ENCODE peak calls at places on chromosomes 4 and X, in ten cellular contexts. S, J, F, R, Y, O, W, K, I and L are unnamed samples.
A peak's percentile ranks its signal among the peaks of the same experiment; 100 is the strongest.

GRCh38 chr4:26858035-26858918 is 2.4 kb upstream of the STIM2 start:
- DNase-seq in S (no peak), J (no peak), F (no peak), R (no peak), Y (no peak), O (peak; percentile 50), W (no peak), K (no peak), I (no peak), L (no peak)

GRCh38 chrX:41029332-41029731 is 55.9 kb upstream of the USP9X start:
- DNase-seq in S (no peak), J (no peak), F (no peak), R (no peak), Y (no peak), O (no peak), W (no peak), K (no peak), I (no peak), L (no peak)

GRCh38 chr4:77308843-77309242 is 151.8 kb downstream of the CCNG2 start:
- DNase-seq in S (no peak), J (no peak), F (no peak), R (peak; percentile 29), Y (no peak), O (peak; percentile 50), W (peak; percentile 1), K (no peak), I (peak; percentile 60), L (no peak)

GRCh38 chr4:6834867-6835266 is 52.3 kb downstream of the KIAA0232 start:
- DNase-seq in S (no peak), J (no peak), F (peak; percentile 81), R (no peak), Y (no peak), O (no peak), W (no peak), K (no peak), I (no peak), L (no peak)

GRCh38 chr4:2071252-2071911 is 12.3 kb downstream of the NAT8L start:
- DNase-seq in S (no peak), J (no peak), F (peak; percentile 19), R (no peak), Y (peak; percentile 74), O (no peak), W (no peak), K (no peak), I (no peak), L (no peak)

GRCh38 chr4:79455216-79455615 is 47.2 kb upstream of the GK2 start:
- DNase-seq in S (no peak), J (no peak), F (no peak), R (no peak), Y (no peak), O (no peak), W (no peak), K (no peak), I (no peak), L (no peak)

GRCh38 chr4:188198980-188199792 is 59.9 kb downstream of the TRIML1 start:
- DNase-seq in S (no peak), J (no peak), F (no peak), R (no peak), Y (no peak), O (no peak), W (no peak), K (no peak), I (no peak), L (no peak)

GRCh38 chr4:102519925-102520324 is 18.8 kb downstream of the NFKB1 start:
- DNase-seq in S (no peak), J (no peak), F (no peak), R (no peak), Y (no peak), O (no peak), W (no peak), K (no peak), I (no peak), L (no peak)

GRCh38 chrX:48492293-48492910 is 16.4 kb upstream of the PORCN start:
- DNase-seq in S (no peak), J (no peak), F (no peak), R (no peak), Y (no peak), O (no peak), W (no peak), K (no peak), I (no peak), L (no peak)

GRCh38 chr4:124203613-124204284 is 508.8 kb downstream of the ANKRD50 start:
- DNase-seq in S (no peak), J (no peak), F (no peak), R (no peak), Y (no peak), O (no peak), W (peak; percentile 29), K (no peak), I (no peak), L (no peak)

GRCh38 chrX:13764284-13764683 is 29.7 kb downstream of the OFD1 start:
- DNase-seq in S (no peak), J (no peak), F (no peak), R (no peak), Y (no peak), O (no peak), W (no peak), K (no peak), I (no peak), L (no peak)
- TF ChIP-seq CTCF in S (no peak), J (no peak), F (no peak), R (no peak), Y (no peak), O (no peak), W (no peak), K (no peak), I (no peak), L (no peak)

GRCh38 chr4:87224036-87224923 is 3.9 kb upstream of the KLHL8 start:
- DNase-seq in S (no peak), J (no peak), F (no peak), R (no peak), Y (no peak), O (no peak), W (no peak), K (no peak), I (no peak), L (no peak)

GRCh38 chr4:87220094-87220831 is at the start of gene KLHL8:
- DNase-seq in S (peak; percentile 90), J (peak; percentile 94), F (peak; percentile 92), R (peak; percentile 90), Y (peak; percentile 85), O (peak; percentile 90), W (peak; percentile 30), K (peak; percentile 89), I (peak; percentile 97), L (peak; percentile 86)

GRCh38 chr4:87216469-87216868 is 3.9 kb downstream of the KLHL8 start:
- DNase-seq in S (no peak), J (no peak), F (no peak), R (no peak), Y (no peak), O (no peak), W (no peak), K (no peak), I (no peak), L (no peak)

DNA sequence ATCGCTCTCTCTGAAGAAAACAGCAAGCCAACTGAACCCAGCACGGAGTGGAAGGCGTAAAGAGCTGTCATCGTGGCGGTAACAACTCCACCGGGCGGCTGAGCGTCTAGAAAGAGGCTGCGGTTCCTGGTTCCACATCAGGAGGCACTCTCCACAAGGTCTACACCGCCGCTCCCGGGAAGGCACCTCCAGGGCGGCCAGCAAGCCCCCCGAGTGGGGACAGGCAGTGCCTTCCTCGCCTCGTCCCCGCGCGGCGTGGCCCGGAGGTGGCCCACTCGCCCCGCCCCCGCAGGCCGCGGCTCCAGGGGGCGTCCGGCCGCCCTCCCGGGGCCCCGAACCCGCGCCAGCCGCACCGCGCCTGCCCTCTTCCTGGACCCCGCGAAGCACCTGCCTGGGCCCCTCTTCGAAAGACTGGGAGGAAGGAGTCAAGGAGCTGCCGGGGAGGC is 747 bp downstream of the KLHL8 start:
- DNase-seq in S (peak; percentile 56), J (no peak), F (peak; percentile 57), R (peak; percentile 51), Y (no peak), O (peak; percentile 52), W (no peak), K (peak; percentile 58), I (peak; percentile 64), L (peak; percentile 26)
- TF ChIP-seq CTCF in S (no peak), J (peak; percentile 9), F (peak; percentile 26), R (peak; percentile 20), Y (peak; percentile 17), O (peak; percentile 60), W (peak; percentile 33), K (no peak), I (peak; percentile 16), L (peak; percentile 54)

GRCh38 chr4:180028682-180029081 is 2214.5 kb upstream of the TENM3 start:
- DNase-seq in S (peak; percentile 23), J (peak; percentile 58), F (peak; percentile 41), R (peak; percentile 80), Y (no peak), O (peak; percentile 84), W (peak; percentile 39), K (no peak), I (no peak), L (peak; percentile 16)
- TF ChIP-seq CTCF in S (no peak), J (peak; percentile 39), F (no peak), R (no peak), Y (no peak), O (peak; percentile 81), W (peak; percentile 65), K (no peak), I (peak; percentile 39), L (peak; percentile 62)

GRCh38 chrX:54921427-54922021 is 900 bp downstream of the TRO start:
- DNase-seq in S (peak; percentile 47), J (peak; percentile 72), F (peak; percentile 72), R (peak; percentile 88), Y (no peak), O (no peak), W (peak; percentile 48), K (peak; percentile 49), I (peak; percentile 66), L (peak; percentile 57)

GRCh38 chrX:54922547-54922946 is 1.9 kb downstream of the TRO start:
- DNase-seq in S (no peak), J (no peak), F (no peak), R (no peak), Y (no peak), O (no peak), W (no peak), K (no peak), I (no peak), L (no peak)

GRCh38 chrX:54923376-54923775 is 2.8 kb downstream of the TRO start:
- DNase-seq in S (no peak), J (no peak), F (no peak), R (no peak), Y (no peak), O (no peak), W (no peak), K (no peak), I (no peak), L (no peak)

DNA sequence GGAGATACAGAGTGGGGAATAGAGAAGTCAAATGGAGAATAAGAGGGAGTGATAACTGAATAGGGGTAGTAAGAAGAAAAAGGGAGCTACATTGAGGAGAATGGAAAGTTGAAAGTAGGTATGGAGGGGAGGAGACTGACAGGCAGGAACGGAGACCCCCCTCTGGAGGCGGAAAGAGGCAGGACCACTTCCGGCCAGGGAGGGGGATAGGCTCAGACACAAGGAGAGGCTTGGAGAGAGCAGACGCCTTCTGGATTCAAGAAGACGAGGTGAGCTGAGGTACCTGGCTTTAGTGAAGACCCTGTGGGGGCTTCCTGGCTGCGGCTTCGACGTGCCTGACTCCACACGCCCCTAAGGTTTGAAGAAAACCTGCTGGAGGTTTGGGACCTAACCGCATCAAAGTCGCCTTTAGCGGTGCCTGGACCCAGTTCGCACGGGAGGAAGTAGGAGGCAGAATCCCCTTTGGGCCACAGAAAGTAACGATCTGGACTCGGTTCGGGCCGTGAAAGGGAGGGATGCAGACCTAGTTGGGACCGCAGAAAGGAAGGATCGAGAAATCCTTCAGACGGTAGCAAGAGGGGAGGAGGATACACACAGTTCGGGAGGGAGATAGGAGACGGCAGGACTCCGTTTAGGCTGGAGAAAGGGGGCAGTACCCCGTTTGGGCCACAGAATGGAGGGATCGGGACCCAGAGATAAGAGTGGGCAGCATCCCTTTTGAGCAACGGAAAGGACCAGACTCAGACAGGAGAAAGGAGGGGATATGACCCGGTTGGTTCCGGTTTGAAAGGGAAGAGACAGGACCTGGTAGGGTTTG is at the start of gene TRO:
- DNase-seq in S (no peak), J (peak; percentile 33), F (no peak), R (peak; percentile 53), Y (no peak), O (no peak), W (no peak), K (no peak), I (no peak), L (no peak)
- TF ChIP-seq CTCF in S (no peak), J (peak; percentile 16), F (no peak), R (peak; percentile 23), Y (no peak), O (no peak), W (peak; percentile 47), K (no peak), I (no peak), L (peak; percentile 44)